ENCODE peak calls at places on chromosomes 16 and 17, in four cellular contexts. T is uterus, E is hypothalamus, B is hepatic stellate cell. Y is an unnamed sample.

GRCh38 chr16:27242868-27243590 is 25.5 kb downstream of the NSMCE1 start:
- DNase-seq in T (peak; percentile 42), B (peak; percentile 82), E (no peak), Y (peak; percentile 74)

GRCh38 chr16:25031441-25032307 is 16.5 kb upstream of the ARHGAP17 start:
- DNase-seq in E (peak; percentile 95), B (peak; percentile 97), T (peak; percentile 88), Y (peak; percentile 96)

GRCh38 chr16:31008154-31008950 is 2.1 kb downstream of the STX1B start:
- DNase-seq in T (no peak), B (peak; percentile 86), E (no peak), Y (peak; percentile 72)

GRCh38 chr17:47872019-47872650 is 21.2 kb upstream of the SP6 start:
- DNase-seq in T (no peak), E (no peak), B (no peak), Y (no peak)

GRCh38 chr17:41131979-41132378 is 8.0 kb upstream of the KRTAP4-12 start:
- DNase-seq in E (no peak), B (no peak), T (no peak), Y (no peak)

GRCh38 chr17:67020293-67020766 is 24.0 kb upstream of the CACNG1 start:
- DNase-seq in T (no peak), B (no peak), E (no peak), Y (no peak)

GRCh38 chr16:67917852-67918236 is 13.8 kb downstream of the CTRL start:
- DNase-seq in T (no peak), E (no peak), B (peak; percentile 91), Y (peak; percentile 86)

GRCh38 chr16:69937465-69937951 is 13.6 kb upstream of the CLEC18A start:
- DNase-seq in B (no peak), T (no peak), E (no peak), Y (no peak)

GRCh38 chr17:73232587-73233373 is 28.9 kb downstream of the CPSF4L start:
- DNase-seq in B (peak; percentile 54), T (no peak), E (peak; percentile 36), Y (peak; percentile 51)

GRCh38 chr17:39591958-39592954 is 15.5 kb downstream of the NEUROD2 start:
- DNase-seq in E (no peak), T (no peak), B (no peak), Y (peak; percentile 50)

GRCh38 chr17:77828749-77829539 is 129.6 kb upstream of the TNRC6C start:
- DNase-seq in T (no peak), B (no peak), E (no peak), Y (no peak)

GRCh38 chr17:39927928-39928867 is 666 bp downstream of the LRRC3C start:
- DNase-seq in B (no peak), E (peak; percentile 41), T (peak; percentile 65), Y (no peak)

GRCh38 chr17:45650601-45651000 is 133.5 kb upstream of the CRHR1 start:
- DNase-seq in T (no peak), B (no peak), E (no peak), Y (no peak)

GRCh38 chr16:75534560-75535205 is 1.2 kb downstream of the CHST5 start:
- DNase-seq in T (no peak), B (no peak), E (no peak), Y (no peak)

GRCh38 chr17:7393613-7394451 is 493 bp downstream of the PLSCR3 start:
- DNase-seq in T (no peak), E (no peak), B (peak; percentile 60), Y (peak; percentile 47)

GRCh38 chr17:19250421-19251141 is 13.4 kb downstream of the EPN2 start:
- DNase-seq in B (no peak), E (peak; percentile 70), T (no peak), Y (no peak)

GRCh38 chr16:29675811-29676643 is 3.0 kb upstream of the QPRT start:
- DNase-seq in T (no peak), B (peak; percentile 54), E (no peak), Y (peak; percentile 51)

GRCh38 chr17:28057731-28058246 is 15.3 kb downstream of the NLK start:
- DNase-seq in E (no peak), T (no peak), B (no peak), Y (no peak)

GRCh38 chr16:57657228-57657627 is 10.9 kb upstream of the ADGRG3 start:
- DNase-seq in T (no peak), E (no peak), B (no peak), Y (no peak)

GRCh38 chr17:48546187-48546923 is 1.4 kb upstream of the HOXB2 start:
- DNase-seq in T (peak; percentile 62), E (no peak), B (peak; percentile 46), Y (no peak)